ENCODE peak calls at places on chromosomes 7 and 10, in seven cellular contexts. Y is IMR-90, Z is caudate nucleus, C is Panc1, J is suprapubic skin, U is endothelial cell of umbilical vein, L is aorta. K is an unnamed sample.

GRCh38 chr10:43255644-43256431 is 11.0 kb downstream of the RASGEF1A start:
- DNase-seq in C (no peak), L (no peak), U (peak), Z (no peak), Y (no peak), J (no peak), K (no peak)

GRCh38 chr7:138935438-138936079 is 45.6 kb downstream of the KIAA1549 start:
- DNase-seq in Y (peak), C (peak), Z (no peak), U (peak), L (no peak), J (no peak), K (no peak)

GRCh38 chr10:33347227-33347626 is 12.8 kb upstream of the NRP1 start:
- DNase-seq in Y (peak), L (no peak), J (no peak), U (no peak), C (no peak), Z (no peak), K (no peak)

GRCh38 chr10:77455538-77455937 is 182.1 kb downstream of the KCNMA1 start:
- DNase-seq in C (no peak), Y (peak), U (no peak), J (no peak), Z (no peak), L (no peak), K (no peak)

GRCh38 chr10:86583983-86584382 is 62.4 kb upstream of the WAPL start:
- DNase-seq in Z (no peak), C (no peak), J (no peak), L (no peak), Y (no peak), U (no peak), K (no peak)

GRCh38 chr7:109259151-109259550 is 689.5 kb downstream of the DNAJB9 start:
- DNase-seq in C (no peak), J (no peak), U (no peak), Z (no peak), Y (no peak), L (no peak), K (no peak)

GRCh38 chr10:71868192-71868697 is 17.2 kb upstream of the PSAP start:
- DNase-seq in J (no peak), Y (peak), U (no peak), Z (no peak), C (peak), L (peak), K (peak)

GRCh38 chr7:142796001-142796500 is 25.3 kb downstream of the PRSS2 start:
- DNase-seq in Z (no peak), L (no peak), C (no peak), J (peak), Y (no peak), U (no peak), K (no peak)

GRCh38 chr7:128039487-128040099 is 8.4 kb upstream of the LRRC4 start:
- DNase-seq in J (no peak), Y (no peak), Z (no peak), U (no peak), C (no peak), L (no peak), K (no peak)

GRCh38 chr7:23022258-23022745 is 8.4 kb upstream of the HYCC1 start:
- DNase-seq in Z (no peak), C (no peak), U (no peak), Y (peak), J (no peak), L (no peak), K (no peak)

GRCh38 chr10:73647875-73648228 is 6.6 kb upstream of the MYOZ1 start:
- DNase-seq in Z (no peak), L (no peak), Y (no peak), U (no peak), C (no peak), J (no peak), K (no peak)

GRCh38 chr7:108263364-108263951 is 133.3 kb upstream of the LAMB4 start:
- DNase-seq in C (no peak), Z (no peak), L (no peak), J (no peak), Y (no peak), U (no peak), K (no peak)

GRCh38 chr10:105969884-105970377 is 1194.6 kb downstream of the SORCS1 start:
- DNase-seq in U (no peak), C (no peak), J (no peak), Y (no peak), L (no peak), Z (no peak), K (no peak)

GRCh38 chr7:149020483-149020882 is 7.8 kb downstream of the PDIA4 start:
- DNase-seq in U (no peak), J (no peak), Z (no peak), C (no peak), Y (no peak), L (peak), K (no peak)

GRCh38 chr10:6091630-6092029 is 2.8 kb downstream of the RBM17 start:
- DNase-seq in L (no peak), C (no peak), J (no peak), U (peak), Y (no peak), Z (no peak), K (no peak)

GRCh38 chr10:114521250-114521649 is 116.9 kb upstream of the AFAP1L2 start:
- DNase-seq in Y (no peak), C (no peak), Z (no peak), J (no peak), U (no peak), L (no peak), K (no peak)
- H3K27ac ChIP-seq in Y (no peak), C (no peak), Z (no peak), J (peak), U (no peak), L (no peak), K (no peak)

GRCh38 chr7:131606346-131607290 is 50.2 kb upstream of the PODXL start:
- DNase-seq in Z (no peak), Y (no peak), J (no peak), U (no peak), L (no peak), C (no peak), K (no peak)
- H3K27ac ChIP-seq in Z (no peak), Y (no peak), J (no peak), U (no peak), L (no peak), C (no peak), K (peak)

DNA sequence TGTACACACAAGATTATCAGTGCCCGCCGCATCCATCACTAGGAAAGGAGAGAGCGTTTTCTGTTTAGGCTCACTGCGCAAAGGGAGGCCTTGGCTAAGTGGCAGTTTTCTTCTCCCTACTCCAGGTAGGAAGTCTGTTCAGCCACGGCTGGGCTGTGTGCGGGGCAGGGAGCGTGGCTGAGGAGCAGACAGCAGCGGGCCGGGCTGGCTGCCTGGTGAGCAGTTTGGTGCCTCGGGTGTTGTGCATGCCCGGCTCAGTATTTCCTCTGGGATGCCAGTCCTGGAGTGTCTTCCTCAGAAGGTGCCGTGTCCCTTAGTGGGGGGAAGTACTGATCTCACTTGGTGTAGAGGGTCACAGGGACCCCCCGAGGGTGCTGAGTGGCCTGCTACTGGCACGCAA is 114.4 kb downstream of the NT5C2 start:
- DNase-seq in Y (no peak), L (no peak), J (no peak), C (no peak), Z (no peak), U (no peak), K (no peak)
- H3K27ac ChIP-seq in Y (no peak), L (peak), J (no peak), C (no peak), Z (no peak), U (no peak), K (no peak)

DNA sequence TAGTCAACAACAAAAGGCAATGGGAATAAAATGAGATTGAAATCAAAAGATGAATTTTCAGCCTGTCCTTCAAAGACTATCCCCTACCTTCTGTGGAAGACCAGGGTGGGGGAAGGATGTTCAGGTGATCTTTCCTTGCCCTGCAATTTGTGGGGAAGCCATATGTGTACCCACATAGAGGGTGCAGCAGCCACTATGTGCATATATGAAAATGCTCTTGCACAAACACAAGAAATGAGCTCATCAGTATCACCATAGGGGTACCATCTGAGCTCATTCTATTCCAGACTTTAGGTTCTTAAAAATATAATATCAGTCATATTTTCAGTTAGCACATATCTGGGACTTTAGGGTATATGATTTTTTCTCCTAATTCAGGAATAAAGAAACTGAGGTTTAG is 17.7 kb downstream of the GIMAP5 start:
- DNase-seq in Z (no peak), J (no peak), L (no peak), U (no peak), Y (no peak), C (no peak), K (no peak)
- H3K27ac ChIP-seq in Z (no peak), J (no peak), L (no peak), U (peak), Y (no peak), C (no peak), K (peak)

GRCh38 chr7:44791278-44792219 is 4.9 kb upstream of the PPIA start:
- DNase-seq in L (no peak), U (no peak), Y (peak), J (no peak), Z (no peak), C (no peak), K (no peak)
- H3K27ac ChIP-seq in L (no peak), U (no peak), Y (peak), J (no peak), Z (no peak), C (no peak), K (no peak)

GRCh38 chr10:110407301-110408170 is 90.2 kb upstream of the DUSP5 start:
- DNase-seq in C (no peak), Z (no peak), Y (no peak), U (no peak), J (no peak), L (no peak), K (no peak)
- H3K27ac ChIP-seq in C (peak), Z (no peak), Y (peak), U (peak), J (no peak), L (no peak), K (no peak)

DNA sequence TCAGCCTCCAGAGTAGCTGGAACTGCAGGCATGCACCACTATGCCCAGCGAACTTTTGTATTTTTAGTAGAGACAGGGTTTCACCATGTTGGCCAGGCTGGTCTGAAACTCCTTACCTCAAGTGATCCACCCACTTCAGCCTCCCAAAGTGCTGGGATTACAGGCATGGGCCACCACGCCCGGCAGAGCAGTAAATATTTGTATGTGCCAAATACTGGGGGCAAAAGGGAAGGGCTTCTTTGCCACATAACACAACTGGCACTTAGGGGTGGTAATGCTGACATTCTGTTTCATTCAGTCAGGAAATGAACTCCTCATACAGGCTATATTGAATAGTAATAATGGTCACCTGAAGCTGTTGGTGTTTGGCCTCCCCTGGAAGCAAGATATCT is 41.6 kb downstream of the ACSM6 start:
- DNase-seq in L (no peak), Y (no peak), J (no peak), U (no peak), C (no peak), Z (no peak), K (no peak)
- H3K27ac ChIP-seq in L (peak), Y (no peak), J (no peak), U (peak), C (peak), Z (no peak), K (no peak)